ENCODE peak calls at places on chromosomes 12 and 14, in four cellular contexts. D is ovary, V is IMR-90, Z is testis. L is an unnamed sample. For H3K4me1, the result is how much of the 10 kb centered on the place peaks cover.

GRCh38 chr14:86799244-86799647 is 1193.7 kb downstream of the GALC start:
- DNase-seq in V (peak), Z (peak), D (no peak), L (no peak)

GRCh38 chr14:31395572-31396205 is 24.7 kb downstream of the HEATR5A start:
- DNase-seq in Z (no peak), D (no peak), V (no peak), L (no peak)

GRCh38 chr14:68800361-68800760 is 7.5 kb upstream of the ZFP36L1 start:
- DNase-seq in D (no peak), V (no peak), Z (peak), L (no peak)

GRCh38 chr12:71755146-71755892 is 656 bp downstream of the RAB21 start:
- DNase-seq in Z (peak), D (peak), V (peak), L (peak)

GRCh38 chr14:93926209-93926872 is 803 bp upstream of the FAM181A start:
- DNase-seq in V (no peak), D (no peak), Z (no peak), L (no peak)

GRCh38 chr14:44778562-44778961 is 183.2 kb downstream of the KLHL28 start:
- DNase-seq in V (peak), D (no peak), Z (no peak), L (no peak)

GRCh38 chr12:21500786-21501257 is 613 bp downstream of the RECQL start:
- DNase-seq in Z (no peak), V (no peak), D (no peak), L (no peak)

GRCh38 chr12:130951636-130952035 is 2.1 kb upstream of the ADGRD1 start:
- DNase-seq in Z (no peak), V (no peak), D (no peak), L (no peak)

GRCh38 chr14:95167177-95167576 is 9.8 kb upstream of the DICER1 start:
- DNase-seq in V (no peak), Z (no peak), D (no peak), L (no peak)

GRCh38 chr12:113700943-113701342 is 229.3 kb upstream of the LHX5 start:
- DNase-seq in Z (no peak), V (peak), D (no peak), L (no peak)

GRCh38 chr12:18696971-18697602 is 40.7 kb downstream of the PLCZ1 start:
- DNase-seq in Z (no peak), V (peak), D (no peak), L (no peak)

GRCh38 chr14:91745329-91745728 is 13.4 kb upstream of the CATSPERB start:
- DNase-seq in D (no peak), V (no peak), Z (no peak), L (no peak)

GRCh38 chr12:41485203-41485602 is 297.1 kb downstream of the PDZRN4 start:
- DNase-seq in Z (no peak), D (no peak), V (no peak), L (no peak)

GRCh38 chr12:109087250-109087649 is 6.0 kb downstream of the ALKBH2 start:
- DNase-seq in Z (no peak), D (no peak), V (no peak), L (peak)

GRCh38 chr14:85590784-85591183 is 60.8 kb downstream of the FLRT2 start:
- DNase-seq in D (no peak), Z (no peak), V (peak), L (no peak)

GRCh38 chr12:132475304-132476037 is 14.5 kb upstream of the FBRSL1 start:
- DNase-seq in D (no peak), V (no peak), Z (no peak), L (no peak)

GRCh38 chr14:91186515-91187066 is 57.9 kb downstream of the GPR68 start:
- DNase-seq in Z (no peak), D (no peak), V (peak), L (no peak)

GRCh38 chr12:65189028-65189718 is 19.8 kb downstream of the LEMD3 start:
- DNase-seq in D (no peak), Z (no peak), V (no peak), L (no peak)

GRCh38 chr12:447132-447531 is 12.6 kb upstream of the B4GALNT3 start:
- DNase-seq in V (no peak), D (no peak), Z (no peak), L (no peak)

GRCh38 chr14:64973826-64974225 is 1.7 kb upstream of the RAB15 start:
- DNase-seq in Z (no peak), D (no peak), V (no peak), L (no peak)

GRCh38 chr14:76274324-76274723 is 101.6 kb upstream of the ESRRB start:
- DNase-seq in Z (no peak), D (no peak), V (no peak), L (no peak)

GRCh38 chr14:35403085-35403396 is 1.5 kb downstream of the NFKBIA start:
- DNase-seq in Z (no peak), V (peak), D (no peak), L (no peak)

GRCh38 chr12:120225200-120225558 is 24.3 kb upstream of the RPLP0 start:
- DNase-seq in D (no peak), Z (no peak), V (no peak), L (no peak)

GRCh38 chr14:91924871-91925726 is 22.4 kb downstream of the FBLN5 start:
- DNase-seq in V (no peak), D (peak), Z (peak), L (no peak)

GRCh38 chr14:104040539-104040938 is 45.0 kb upstream of the ASPG start:
- DNase-seq in Z (no peak), D (no peak), V (no peak), L (no peak)

GRCh38 chr12:125983784-125984510 is 918.7 kb downstream of the AACS start:
- DNase-seq in V (no peak), D (no peak), Z (no peak), L (peak)

GRCh38 chr12:77724367-77724957 is 106.2 kb upstream of the NAV3 start:
- DNase-seq in D (no peak), Z (no peak), V (peak), L (peak)

GRCh38 chr14:90543876-90544275 is 147.0 kb downstream of the CALM1 start:
- DNase-seq in V (no peak), D (no peak), Z (no peak), L (no peak)

GRCh38 chr12:109625131-109625559 is 51.6 kb downstream of the MVK start:
- DNase-seq in V (peak), Z (peak), D (no peak), L (no peak)

GRCh38 chr14:62691613-62692489 is 353.4 kb downstream of the KCNH5 start:
- DNase-seq in D (no peak), Z (no peak), V (peak), L (peak)

GRCh38 chr12:49984476-49984890 is 11.7 kb downstream of the AQP6 start:
- DNase-seq in V (no peak), D (no peak), Z (no peak), L (no peak)

GRCh38 chr14:101506211-101506920 is 54.9 kb upstream of the DIO3 start:
- DNase-seq in V (no peak), D (peak), Z (no peak), L (peak)

GRCh38 chr14:32366256-32366655 is 37.2 kb downstream of the AKAP6 start:
- DNase-seq in V (no peak), Z (no peak), D (no peak), L (no peak)

GRCh38 chr14:81464253-81465001 is 64.3 kb upstream of the STON2 start:
- DNase-seq in D (peak), Z (peak), V (peak), L (peak)

GRCh38 chr14:103014466-103015319 is 42.7 kb downstream of the CDC42BPB start:
- DNase-seq in V (peak), D (no peak), Z (no peak), L (no peak)

DNA sequence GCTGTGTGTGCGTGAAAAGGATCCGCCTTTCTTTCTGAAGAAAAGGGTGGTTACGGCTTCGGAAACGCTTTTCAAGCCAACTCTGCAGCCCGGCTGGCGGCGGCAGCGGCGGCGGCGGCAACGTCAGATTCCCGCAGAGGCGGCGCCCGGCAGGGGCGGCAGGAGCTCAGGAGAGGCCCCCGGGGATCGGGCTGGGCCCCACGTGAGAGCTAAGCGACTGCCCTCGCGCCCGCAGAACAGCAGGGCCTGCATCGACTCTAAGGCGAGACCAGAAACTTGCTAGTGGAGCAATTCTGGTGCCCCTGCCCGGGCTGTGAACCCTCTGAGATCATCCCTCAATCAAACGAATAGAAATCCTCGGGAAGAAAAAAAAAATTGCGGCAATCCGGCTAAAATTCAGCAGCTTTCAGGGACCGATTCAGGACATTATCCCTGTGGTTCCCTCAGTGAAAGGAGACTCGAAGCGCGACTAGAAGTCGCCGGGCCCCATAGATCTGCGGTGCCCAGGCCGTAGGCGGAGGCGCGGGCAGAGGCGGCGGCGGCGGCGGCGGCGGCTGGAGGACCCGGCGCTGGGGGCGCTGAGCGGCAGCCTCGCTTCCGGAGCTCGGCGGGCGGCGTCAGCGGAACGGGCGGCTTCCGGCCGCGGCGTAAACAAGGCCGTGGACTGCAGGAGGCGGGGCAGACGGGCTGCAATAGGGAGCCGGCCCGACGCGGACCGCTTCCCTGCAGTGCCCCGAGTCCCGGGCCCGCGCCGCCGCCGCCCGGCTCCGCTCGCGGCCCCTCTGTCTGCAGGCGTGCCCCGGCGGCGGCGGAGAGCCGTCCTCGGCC is at the start of gene KLHDC2:
- DNase-seq in Z (peak), D (peak), V (peak), L (peak)
- TF ChIP-seq POLR2A in Z (peak), D (peak), V (peak), L (peak)

GRCh38 chr12:111748867-111749266 is 17.9 kb upstream of the ALDH2 start:
- DNase-seq in D (no peak), Z (no peak), V (no peak), L (no peak)

GRCh38 chr12:111747333-111747732 is 19.4 kb upstream of the ALDH2 start:
- DNase-seq in Z (peak), D (no peak), V (no peak), L (no peak)

GRCh38 chr12:111741235-111741812 is 25.4 kb upstream of the ALDH2 start:
- DNase-seq in V (peak), Z (peak), D (peak), L (peak)

GRCh38 chr12:111748195-111748803 is 18.4 kb upstream of the ALDH2 start:
- DNase-seq in V (no peak), D (no peak), Z (no peak), L (no peak)

DNA sequence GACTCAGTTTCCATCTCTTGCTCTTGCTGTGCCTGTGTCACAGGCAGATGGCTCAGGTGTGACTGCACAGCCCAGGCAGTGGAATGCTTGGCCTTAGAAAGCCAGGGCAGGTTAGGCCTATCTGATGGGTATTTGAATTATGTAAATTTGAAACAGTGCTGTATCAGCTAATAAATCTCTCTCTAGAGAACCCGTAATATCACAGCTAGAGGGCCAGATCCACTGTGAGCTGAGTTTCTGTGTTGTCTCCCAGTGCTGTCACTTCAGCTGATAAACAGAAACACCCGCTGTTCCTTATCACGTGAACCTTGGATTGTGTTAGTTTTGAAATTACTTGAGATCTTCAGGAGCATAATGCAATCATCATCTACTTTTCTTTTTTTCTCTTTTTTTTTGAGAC is 21.5 kb upstream of the ALDH2 start:
- DNase-seq in D (no peak), V (no peak), Z (no peak), L (no peak)
- H3K4me3 ChIP-seq in D (no peak), V (no peak), Z (no peak), L (no peak)

DNA sequence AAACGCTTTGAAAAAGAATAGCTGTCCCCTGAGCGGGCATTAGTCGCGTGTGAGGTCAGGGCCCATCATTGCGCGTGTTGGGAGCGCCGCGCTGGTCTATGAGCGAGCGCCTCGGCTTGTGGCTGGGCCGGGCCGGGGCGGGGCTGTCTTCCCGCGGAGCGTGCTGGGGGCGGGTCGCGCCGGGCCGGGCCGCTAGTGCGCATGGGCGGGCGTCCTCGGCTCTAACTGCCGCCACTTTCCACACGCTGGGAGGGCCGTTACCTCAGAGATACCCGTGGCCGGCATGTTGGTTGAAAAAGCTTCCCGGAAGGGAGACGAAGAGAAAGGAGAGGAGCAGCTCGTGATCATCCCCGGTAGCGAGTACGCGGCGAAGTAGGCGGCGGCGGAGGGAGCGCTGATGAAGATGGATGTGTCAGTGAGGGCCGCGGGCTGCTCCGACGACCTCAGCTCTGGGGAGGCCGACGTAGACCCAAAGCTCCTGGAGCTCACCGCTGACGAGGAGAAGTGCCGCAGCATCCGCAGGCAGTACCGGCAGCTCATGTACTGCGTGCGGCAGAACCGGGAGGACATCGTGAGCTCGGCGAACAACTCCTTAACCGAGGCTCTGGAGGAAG is at the start of gene EID3:
- DNase-seq in D (peak), Z (peak), V (peak), L (peak)
- H3K4me1 ChIP-seq in D (under half), Z (under half), V (under half), L (under half)

DNA sequence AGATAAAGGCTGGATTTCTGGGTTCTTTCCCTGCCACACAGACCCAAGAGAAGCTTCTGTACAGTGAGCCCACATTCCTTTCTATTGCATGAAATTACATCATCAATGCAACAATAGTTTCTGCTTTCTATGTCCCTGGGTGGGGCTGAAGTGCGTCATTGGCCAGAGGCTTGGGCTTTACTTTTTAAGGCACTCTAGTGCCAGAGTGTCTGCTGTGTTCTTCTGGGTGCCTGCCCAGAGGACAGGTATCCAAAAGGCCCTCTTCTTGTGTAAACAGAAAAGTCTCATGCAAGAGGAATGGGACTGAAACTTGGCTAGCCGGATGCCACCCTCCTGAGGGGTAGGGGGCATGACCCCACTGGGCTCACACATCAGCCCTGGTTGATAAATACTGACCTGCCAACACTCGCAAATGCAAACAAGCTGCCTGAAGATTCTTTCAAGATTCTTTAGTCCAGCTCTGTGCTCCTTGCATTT is 5.9 kb downstream of the KRT86 start:
- DNase-seq in Z (no peak), V (peak), D (no peak), L (peak)
- TF ChIP-seq POLR2A in Z (no peak), V (peak), D (no peak), L (peak)

DNA sequence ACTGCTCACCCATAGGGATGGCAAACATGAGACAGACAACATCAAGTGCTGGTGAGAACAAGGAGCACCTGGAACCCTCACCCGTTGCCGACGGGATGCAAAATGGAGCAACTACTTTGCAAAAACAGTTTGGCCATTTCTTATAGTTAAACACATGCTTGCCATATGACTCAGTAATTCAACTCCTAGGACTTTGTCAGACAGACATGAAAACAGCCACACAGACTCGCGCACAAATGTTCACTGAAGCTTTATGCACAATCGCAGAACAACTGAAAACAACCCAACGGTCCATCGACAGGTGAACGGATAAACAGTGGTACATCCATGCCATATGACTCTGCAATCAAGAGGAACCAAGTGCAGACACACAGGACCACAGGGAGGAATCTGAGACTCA is 30.8 kb downstream of the NCOR2 start:
- DNase-seq in V (peak), D (no peak), Z (no peak), L (no peak)
- H3K4me3 ChIP-seq in V (no peak), D (no peak), Z (no peak), L (no peak)

DNA sequence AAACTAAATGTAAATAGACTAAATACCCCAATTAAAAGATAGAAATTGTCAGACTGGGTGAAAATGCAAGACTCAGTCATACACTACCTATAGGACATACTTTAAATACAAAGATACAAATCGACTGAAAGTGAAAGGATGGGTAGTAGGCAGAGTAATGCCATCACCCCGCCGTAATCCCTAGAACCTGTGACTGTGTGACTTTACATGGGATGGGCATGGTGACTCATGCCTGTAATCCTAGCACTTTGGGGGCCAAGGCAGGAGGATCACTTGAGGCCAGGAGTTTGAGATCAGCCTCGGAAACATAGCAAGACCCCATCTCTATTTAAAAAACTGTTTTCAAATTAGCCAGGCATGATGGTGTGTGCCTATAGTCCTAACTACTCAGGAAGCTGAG is 2.6 kb upstream of the EVL start:
- DNase-seq in D (no peak), Z (no peak), V (no peak), L (no peak)
- H3K4me1 ChIP-seq in D (under half), Z (under half), V (under half), L (under half)

DNA sequence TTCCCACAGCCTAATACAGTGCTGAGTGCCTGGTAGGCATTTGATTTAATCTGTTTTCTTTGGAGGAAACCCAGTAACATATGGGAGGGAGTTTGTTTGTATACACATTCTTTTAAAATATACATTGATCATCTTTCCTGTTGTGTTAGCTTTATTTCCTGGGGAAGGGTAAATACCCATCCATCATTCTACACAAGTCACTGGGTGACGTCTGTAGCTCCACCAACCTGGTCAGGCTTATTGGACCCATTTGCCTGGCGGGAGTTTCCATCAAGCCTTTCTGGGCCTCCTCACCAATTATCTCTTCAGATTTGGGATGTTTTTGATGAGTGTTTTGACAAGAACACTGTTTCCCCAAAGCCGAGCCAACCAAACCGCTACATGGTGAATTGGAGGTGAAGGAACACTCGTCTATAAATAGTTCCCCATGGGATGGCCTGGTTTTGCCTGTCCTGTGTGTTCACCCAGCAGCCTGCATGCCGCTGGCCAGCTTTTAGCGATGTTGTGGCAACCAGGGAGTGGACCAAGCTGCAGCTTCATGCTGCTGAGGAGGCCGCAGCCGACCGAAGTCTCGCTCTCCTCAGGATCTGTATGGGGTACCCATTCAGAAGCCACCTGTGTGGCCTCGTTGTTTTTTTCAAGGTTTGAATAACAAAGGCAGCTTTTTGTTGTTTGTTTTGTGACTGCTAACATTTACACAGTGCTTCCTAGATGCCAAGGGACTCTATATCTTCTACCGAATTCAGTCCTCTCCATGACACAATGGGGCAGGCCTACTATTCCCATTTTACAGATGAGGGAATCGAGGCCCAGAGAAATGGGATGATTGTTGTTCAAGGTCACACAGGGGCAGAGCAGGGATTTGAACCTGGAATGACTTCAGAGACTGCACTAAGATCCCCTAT is 22.6 kb downstream of the PLXNC1 start:
- DNase-seq in Z (no peak), D (no peak), V (no peak), L (no peak)
- TF ChIP-seq POLR2A in Z (no peak), D (no peak), V (no peak), L (no peak)

GRCh38 chr12:27246141-27246540 is 2.1 kb downstream of the STK38L start:
- DNase-seq in D (no peak), V (no peak), Z (no peak), L (no peak)
- H3K4me3 ChIP-seq in D (no peak), V (no peak), Z (no peak), L (no peak)

L was measured in body of pancreas.